ENCODE peak calls at places on chromosomes 2 and 18, in eight cellular contexts. One of them, this sample, is unnamed.

GRCh38 chr2:236001854-236002253 is 166.3 kb downstream of the GBX2 start:
- DNase-seq in neural progenitor cell: no peak
- DNase-seq in SJSA1: no peak
- DNase-seq in AG04450: no peak
- DNase-seq in psoas muscle: no peak
- DNase-seq in GM12878: no peak
- DNase-seq in astrocyte of the spinal cord: no peak
- DNase-seq in GM23338: no peak
- DNase-seq in this sample: no peak

GRCh38 chr2:178193496-178193822 is 853 bp upstream of the OSBPL6 start:
- DNase-seq in GM12878: no peak
- DNase-seq in neural progenitor cell: no peak
- DNase-seq in SJSA1: no peak
- DNase-seq in AG04450: no peak
- DNase-seq in GM23338: no peak
- DNase-seq in psoas muscle: no peak
- DNase-seq in astrocyte of the spinal cord: no peak
- DNase-seq in this sample: no peak

GRCh38 chr18:2146092-2146491 is 425.2 kb downstream of the METTL4 start:
- DNase-seq in GM23338: no peak
- DNase-seq in AG04450: no peak
- DNase-seq in psoas muscle: no peak
- DNase-seq in GM12878: no peak
- DNase-seq in astrocyte of the spinal cord: no peak
- DNase-seq in SJSA1: no peak
- DNase-seq in neural progenitor cell: no peak
- DNase-seq in this sample: no peak

GRCh38 chr2:73212448-73213176 is 1.4 kb upstream of the SMYD5 start:
- DNase-seq in astrocyte of the spinal cord: peak
- DNase-seq in AG04450: peak
- DNase-seq in psoas muscle: peak
- DNase-seq in neural progenitor cell: peak
- DNase-seq in GM23338: peak
- DNase-seq in GM12878: no peak
- DNase-seq in SJSA1: peak
- DNase-seq in this sample: peak

GRCh38 chr2:158060160-158060861 is 41.4 kb upstream of the UPP2 start:
- DNase-seq in GM23338: no peak
- DNase-seq in neural progenitor cell: no peak
- DNase-seq in AG04450: no peak
- DNase-seq in SJSA1: no peak
- DNase-seq in psoas muscle: no peak
- DNase-seq in GM12878: no peak
- DNase-seq in astrocyte of the spinal cord: no peak
- DNase-seq in this sample: no peak

GRCh38 chr2:142323206-142323605 is 192.4 kb upstream of the LRP1B start:
- DNase-seq in neural progenitor cell: no peak
- DNase-seq in AG04450: no peak
- DNase-seq in astrocyte of the spinal cord: no peak
- DNase-seq in GM23338: no peak
- DNase-seq in psoas muscle: no peak
- DNase-seq in SJSA1: no peak
- DNase-seq in GM12878: no peak
- DNase-seq in this sample: no peak

GRCh38 chr2:194867328-194867727 is 789.7 kb upstream of the SLC39A10 start:
- DNase-seq in neural progenitor cell: no peak
- DNase-seq in GM23338: peak
- DNase-seq in AG04450: no peak
- DNase-seq in astrocyte of the spinal cord: peak
- DNase-seq in SJSA1: no peak
- DNase-seq in psoas muscle: no peak
- DNase-seq in GM12878: no peak
- DNase-seq in this sample: no peak

GRCh38 chr18:76426738-76427305 is 68.2 kb downstream of the ZNF516 start:
- DNase-seq in GM12878: no peak
- DNase-seq in psoas muscle: no peak
- DNase-seq in GM23338: peak
- DNase-seq in neural progenitor cell: peak
- DNase-seq in astrocyte of the spinal cord: no peak
- DNase-seq in SJSA1: peak
- DNase-seq in AG04450: no peak
- DNase-seq in this sample: no peak

GRCh38 chr18:70373062-70373519 is 84.2 kb downstream of the SOCS6 start:
- DNase-seq in SJSA1: no peak
- DNase-seq in GM12878: no peak
- DNase-seq in GM23338: no peak
- DNase-seq in psoas muscle: no peak
- DNase-seq in astrocyte of the spinal cord: peak
- DNase-seq in AG04450: peak
- DNase-seq in neural progenitor cell: no peak
- DNase-seq in this sample: no peak

GRCh38 chr2:71603311-71603794 is 150.0 kb downstream of the DYSF start:
- DNase-seq in GM12878: no peak
- DNase-seq in neural progenitor cell: no peak
- DNase-seq in GM23338: no peak
- DNase-seq in psoas muscle: peak
- DNase-seq in AG04450: no peak
- DNase-seq in SJSA1: no peak
- DNase-seq in astrocyte of the spinal cord: no peak
- DNase-seq in this sample: peak

GRCh38 chr2:49837894-49838293 is 683.6 kb upstream of the FSHR start:
- DNase-seq in neural progenitor cell: no peak
- DNase-seq in GM12878: no peak
- DNase-seq in AG04450: no peak
- DNase-seq in GM23338: no peak
- DNase-seq in astrocyte of the spinal cord: no peak
- DNase-seq in psoas muscle: no peak
- DNase-seq in SJSA1: no peak
- DNase-seq in this sample: no peak

GRCh38 chr2:112159454-112159921 is 21.3 kb downstream of the FBLN7 start:
- DNase-seq in astrocyte of the spinal cord: no peak
- DNase-seq in GM12878: no peak
- DNase-seq in psoas muscle: no peak
- DNase-seq in GM23338: no peak
- DNase-seq in SJSA1: no peak
- DNase-seq in AG04450: no peak
- DNase-seq in neural progenitor cell: no peak
- DNase-seq in this sample: no peak

GRCh38 chr2:91477731-91478672 is 2786.5 kb downstream of the RPIA start:
- DNase-seq in psoas muscle: no peak
- DNase-seq in astrocyte of the spinal cord: peak
- DNase-seq in GM12878: no peak
- DNase-seq in SJSA1: peak
- DNase-seq in neural progenitor cell: peak
- DNase-seq in GM23338: peak
- DNase-seq in AG04450: no peak
- DNase-seq in this sample: peak

GRCh38 chr2:217289153-217289908 is 429.5 kb upstream of the TNP1 start:
- DNase-seq in neural progenitor cell: peak
- DNase-seq in astrocyte of the spinal cord: no peak
- DNase-seq in GM23338: peak
- DNase-seq in AG04450: no peak
- DNase-seq in GM12878: no peak
- DNase-seq in SJSA1: no peak
- DNase-seq in psoas muscle: no peak
- DNase-seq in this sample: no peak

GRCh38 chr2:102418421-102418961 is 4.5 kb upstream of the IL18RAP start:
- DNase-seq in GM12878: no peak
- DNase-seq in AG04450: no peak
- DNase-seq in GM23338: no peak
- DNase-seq in astrocyte of the spinal cord: peak
- DNase-seq in neural progenitor cell: no peak
- DNase-seq in SJSA1: no peak
- DNase-seq in psoas muscle: no peak
- DNase-seq in this sample: no peak

GRCh38 chr2:172339431-172340010 is 87.9 kb upstream of the ITGA6 start:
- DNase-seq in neural progenitor cell: peak
- DNase-seq in GM12878: no peak
- DNase-seq in GM23338: no peak
- DNase-seq in psoas muscle: no peak
- DNase-seq in AG04450: no peak
- DNase-seq in SJSA1: no peak
- DNase-seq in astrocyte of the spinal cord: no peak
- DNase-seq in this sample: no peak

GRCh38 chr2:66762761-66763160 is 327.8 kb downstream of the MEIS1 start:
- DNase-seq in psoas muscle: no peak
- DNase-seq in GM12878: no peak
- DNase-seq in astrocyte of the spinal cord: no peak
- DNase-seq in AG04450: no peak
- DNase-seq in SJSA1: no peak
- DNase-seq in GM23338: no peak
- DNase-seq in neural progenitor cell: no peak
- DNase-seq in this sample: no peak

GRCh38 chr18:49275448-49275847 is 185.0 kb downstream of the DYM start:
- DNase-seq in SJSA1: no peak
- DNase-seq in psoas muscle: no peak
- DNase-seq in astrocyte of the spinal cord: no peak
- DNase-seq in neural progenitor cell: no peak
- DNase-seq in GM23338: no peak
- DNase-seq in AG04450: no peak
- DNase-seq in GM12878: no peak
- DNase-seq in this sample: no peak

GRCh38 chr2:73892631-73893329 is at the start of gene ACTG2:
- DNase-seq in GM23338: no peak
- DNase-seq in neural progenitor cell: no peak
- DNase-seq in psoas muscle: no peak
- DNase-seq in astrocyte of the spinal cord: peak
- DNase-seq in AG04450: peak
- DNase-seq in GM12878: no peak
- DNase-seq in SJSA1: peak
- DNase-seq in this sample: no peak

GRCh38 chr2:30219886-30220478 is 11.4 kb upstream of the LBH start:
- DNase-seq in astrocyte of the spinal cord: no peak
- DNase-seq in SJSA1: no peak
- DNase-seq in neural progenitor cell: no peak
- DNase-seq in GM12878: no peak
- DNase-seq in AG04450: no peak
- DNase-seq in GM23338: no peak
- DNase-seq in psoas muscle: no peak
- DNase-seq in this sample: no peak

GRCh38 chr2:238462782-238463396 is 36.2 kb downstream of the ASB1 start:
- DNase-seq in SJSA1: no peak
- DNase-seq in neural progenitor cell: peak
- DNase-seq in AG04450: peak
- DNase-seq in GM23338: peak
- DNase-seq in GM12878: peak
- DNase-seq in psoas muscle: no peak
- DNase-seq in astrocyte of the spinal cord: peak
- DNase-seq in this sample: no peak

GRCh38 chr2:223759569-223760430 is 77.6 kb downstream of the AP1S3 start:
- DNase-seq in GM23338: no peak
- DNase-seq in psoas muscle: no peak
- DNase-seq in GM12878: no peak
- DNase-seq in astrocyte of the spinal cord: peak
- DNase-seq in AG04450: no peak
- DNase-seq in neural progenitor cell: no peak
- DNase-seq in SJSA1: no peak
- DNase-seq in this sample: no peak

GRCh38 chr18:55321268-55322175 is 266.5 kb downstream of the TCF4 start:
- DNase-seq in astrocyte of the spinal cord: peak
- DNase-seq in neural progenitor cell: peak
- DNase-seq in GM23338: peak
- DNase-seq in psoas muscle: peak
- DNase-seq in SJSA1: peak
- DNase-seq in GM12878: peak
- DNase-seq in AG04450: peak
- DNase-seq in this sample: peak

GRCh38 chr18:55317832-55318231 is 270.2 kb downstream of the TCF4 start:
- DNase-seq in neural progenitor cell: no peak
- DNase-seq in AG04450: no peak
- DNase-seq in GM12878: no peak
- DNase-seq in SJSA1: no peak
- DNase-seq in GM23338: no peak
- DNase-seq in astrocyte of the spinal cord: peak
- DNase-seq in psoas muscle: no peak
- DNase-seq in this sample: no peak

GRCh38 chr18:55318864-55319516 is 269.0 kb downstream of the TCF4 start:
- DNase-seq in psoas muscle: no peak
- DNase-seq in SJSA1: no peak
- DNase-seq in neural progenitor cell: no peak
- DNase-seq in AG04450: peak
- DNase-seq in GM12878: no peak
- DNase-seq in astrocyte of the spinal cord: peak
- DNase-seq in GM23338: no peak
- DNase-seq in this sample: no peak

GRCh38 chr18:55320399-55321255 is 267.4 kb downstream of the TCF4 start:
- DNase-seq in psoas muscle: no peak
- DNase-seq in GM12878: no peak
- DNase-seq in astrocyte of the spinal cord: peak
- DNase-seq in GM23338: no peak
- DNase-seq in neural progenitor cell: no peak
- DNase-seq in AG04450: no peak
- DNase-seq in SJSA1: no peak
- DNase-seq in this sample: no peak

GRCh38 chr18:55319517-55319905 is 268.5 kb downstream of the TCF4 start:
- DNase-seq in GM23338: no peak
- DNase-seq in AG04450: no peak
- DNase-seq in psoas muscle: no peak
- DNase-seq in astrocyte of the spinal cord: peak
- DNase-seq in neural progenitor cell: no peak
- DNase-seq in SJSA1: no peak
- DNase-seq in GM12878: no peak
- DNase-seq in this sample: no peak
- H3K4me3 ChIP-seq in GM23338: no peak
- H3K4me3 ChIP-seq in AG04450: peak
- H3K4me3 ChIP-seq in psoas muscle: peak
- H3K4me3 ChIP-seq in astrocyte of the spinal cord: peak
- H3K4me3 ChIP-seq in neural progenitor cell: no peak
- H3K4me3 ChIP-seq in SJSA1: peak
- H3K4me3 ChIP-seq in GM12878: peak
- H3K4me3 ChIP-seq in this sample: peak

GRCh38 chr18:45106331-45106774 is 425.7 kb downstream of the SETBP1 start:
- DNase-seq in SJSA1: no peak
- DNase-seq in AG04450: no peak
- DNase-seq in astrocyte of the spinal cord: peak
- DNase-seq in psoas muscle: no peak
- DNase-seq in neural progenitor cell: no peak
- DNase-seq in GM23338: no peak
- DNase-seq in GM12878: peak
- DNase-seq in this sample: no peak
- H3K4me3 ChIP-seq in SJSA1: no peak
- H3K4me3 ChIP-seq in AG04450: no peak
- H3K4me3 ChIP-seq in astrocyte of the spinal cord: no peak
- H3K4me3 ChIP-seq in psoas muscle: no peak
- H3K4me3 ChIP-seq in neural progenitor cell: no peak
- H3K4me3 ChIP-seq in GM23338: no peak
- H3K4me3 ChIP-seq in GM12878: no peak
- H3K4me3 ChIP-seq in this sample: no peak

GRCh38 chr2:201262718-201263117 is 2.4 kb downstream of the CASP8 start:
- DNase-seq in GM23338: no peak
- DNase-seq in neural progenitor cell: no peak
- DNase-seq in SJSA1: no peak
- DNase-seq in psoas muscle: no peak
- DNase-seq in astrocyte of the spinal cord: no peak
- DNase-seq in AG04450: no peak
- DNase-seq in GM12878: no peak
- DNase-seq in this sample: no peak
- H3K4me3 ChIP-seq in GM23338: no peak
- H3K4me3 ChIP-seq in neural progenitor cell: no peak
- H3K4me3 ChIP-seq in SJSA1: no peak
- H3K4me3 ChIP-seq in psoas muscle: no peak
- H3K4me3 ChIP-seq in astrocyte of the spinal cord: no peak
- H3K4me3 ChIP-seq in AG04450: no peak
- H3K4me3 ChIP-seq in GM12878: no peak
- H3K4me3 ChIP-seq in this sample: no peak

GRCh38 chr18:74796928-74797576 is 199.4 kb downstream of the ZNF407 start:
- DNase-seq in SJSA1: no peak
- DNase-seq in GM12878: peak
- DNase-seq in AG04450: peak
- DNase-seq in neural progenitor cell: no peak
- DNase-seq in GM23338: no peak
- DNase-seq in astrocyte of the spinal cord: peak
- DNase-seq in psoas muscle: no peak
- DNase-seq in this sample: no peak
- H3K4me3 ChIP-seq in SJSA1: no peak
- H3K4me3 ChIP-seq in GM12878: peak
- H3K4me3 ChIP-seq in AG04450: peak
- H3K4me3 ChIP-seq in neural progenitor cell: no peak
- H3K4me3 ChIP-seq in GM23338: no peak
- H3K4me3 ChIP-seq in astrocyte of the spinal cord: no peak
- H3K4me3 ChIP-seq in psoas muscle: peak
- H3K4me3 ChIP-seq in this sample: peak